ENCODE peak calls at places on chromosomes 3 and 15, in nine cellular contexts. P is epithelial cell of proximal tubule; D is RWPE1; V is neural crest cell; Y is activated CD8-positive, alpha-beta T cell treated with anti-CD3 and anti-CD28 coated beads for 36 hours; E is adrenal gland; Q is mammary epithelial cell; W is tibial nerve; F is stomach. G is an unnamed sample.

GRCh38 chr15:73681856-73682596 is 2.2 kb upstream of the CD276 start:
- DNase-seq in P (no peak), D (no peak), V (no peak), Y (no peak), E (no peak), Q (no peak), W (no peak), F (no peak), G (no peak)

GRCh38 chr3:127961963-127962362 is 46.9 kb downstream of the KBTBD12 start:
- DNase-seq in P (peak), D (peak), V (no peak), Y (no peak), E (no peak), Q (peak), W (no peak), F (peak), G (no peak)

GRCh38 chr3:138950006-138950644 is 3.1 kb downstream of the FOXL2NB start:
- DNase-seq in P (no peak), D (no peak), V (no peak), Y (peak), E (no peak), Q (no peak), W (no peak), F (no peak), G (peak)

GRCh38 chr15:77603616-77604406 is 28.9 kb downstream of the LINGO1 start:
- DNase-seq in P (no peak), D (no peak), V (no peak), Y (no peak), E (no peak), Q (no peak), W (no peak), F (no peak), G (no peak)

GRCh38 chr3:150469031-150469930 is 61.2 kb downstream of the TSC22D2 start:
- DNase-seq in P (peak), D (peak), V (no peak), Y (no peak), E (peak), Q (peak), W (no peak), F (no peak), G (no peak)

GRCh38 chr3:177196473-177197040 is 725 bp downstream of the TBL1XR1 start:
- DNase-seq in P (no peak), D (peak), V (peak), Y (peak), E (peak), Q (no peak), W (no peak), F (peak), G (peak)

GRCh38 chr3:69020424-69020823 is 6.9 kb upstream of the EOGT start:
- DNase-seq in P (no peak), D (no peak), V (no peak), Y (no peak), E (no peak), Q (no peak), W (no peak), F (no peak), G (no peak)

GRCh38 chr3:65439641-65440040 is 599.1 kb downstream of the MAGI1 start:
- DNase-seq in P (no peak), D (peak), V (peak), Y (peak), E (peak), Q (peak), W (no peak), F (peak), G (peak)

GRCh38 chr3:62378329-62378789 is 5.0 kb upstream of the FEZF2 start:
- DNase-seq in P (no peak), D (no peak), V (no peak), Y (no peak), E (no peak), Q (no peak), W (no peak), F (no peak), G (peak)

GRCh38 chr3:78666458-78666800 is 1101.4 kb downstream of the ROBO1 start:
- DNase-seq in P (no peak), D (peak), V (no peak), Y (no peak), E (no peak), Q (peak), W (no peak), F (no peak), G (no peak)
- TF ChIP-seq CTCF in P (no peak), D (no peak), V (no peak), Y (no peak), E (no peak), Q (no peak), W (no peak), F (no peak), G (no peak)

GRCh38 chr15:31390029-31390428 is 63.4 kb downstream of the KLF13 start:
- DNase-seq in P (no peak), D (no peak), V (no peak), Y (no peak), E (peak), Q (no peak), W (no peak), F (no peak), G (no peak)

GRCh38 chr15:31390777-31391486 is 64.3 kb downstream of the KLF13 start:
- DNase-seq in P (no peak), D (no peak), V (no peak), Y (no peak), E (peak), Q (no peak), W (no peak), F (no peak), G (no peak)

GRCh38 chr15:31393441-31394091 is 66.9 kb downstream of the KLF13 start:
- DNase-seq in P (no peak), D (no peak), V (no peak), Y (no peak), E (peak), Q (no peak), W (no peak), F (no peak), G (no peak)

GRCh38 chr15:31392761-31393401 is 66.2 kb downstream of the KLF13 start:
- DNase-seq in P (no peak), D (no peak), V (peak), Y (no peak), E (peak), Q (no peak), W (no peak), F (peak), G (no peak)

GRCh38 chr15:31391687-31392671 is 65.3 kb downstream of the KLF13 start:
- DNase-seq in P (no peak), D (peak), V (peak), Y (peak), E (peak), Q (peak), W (peak), F (peak), G (peak)
- TF ChIP-seq CTCF in P (no peak), D (no peak), V (no peak), Y (no peak), E (no peak), Q (no peak), W (no peak), F (no peak), G (no peak)

DNA sequence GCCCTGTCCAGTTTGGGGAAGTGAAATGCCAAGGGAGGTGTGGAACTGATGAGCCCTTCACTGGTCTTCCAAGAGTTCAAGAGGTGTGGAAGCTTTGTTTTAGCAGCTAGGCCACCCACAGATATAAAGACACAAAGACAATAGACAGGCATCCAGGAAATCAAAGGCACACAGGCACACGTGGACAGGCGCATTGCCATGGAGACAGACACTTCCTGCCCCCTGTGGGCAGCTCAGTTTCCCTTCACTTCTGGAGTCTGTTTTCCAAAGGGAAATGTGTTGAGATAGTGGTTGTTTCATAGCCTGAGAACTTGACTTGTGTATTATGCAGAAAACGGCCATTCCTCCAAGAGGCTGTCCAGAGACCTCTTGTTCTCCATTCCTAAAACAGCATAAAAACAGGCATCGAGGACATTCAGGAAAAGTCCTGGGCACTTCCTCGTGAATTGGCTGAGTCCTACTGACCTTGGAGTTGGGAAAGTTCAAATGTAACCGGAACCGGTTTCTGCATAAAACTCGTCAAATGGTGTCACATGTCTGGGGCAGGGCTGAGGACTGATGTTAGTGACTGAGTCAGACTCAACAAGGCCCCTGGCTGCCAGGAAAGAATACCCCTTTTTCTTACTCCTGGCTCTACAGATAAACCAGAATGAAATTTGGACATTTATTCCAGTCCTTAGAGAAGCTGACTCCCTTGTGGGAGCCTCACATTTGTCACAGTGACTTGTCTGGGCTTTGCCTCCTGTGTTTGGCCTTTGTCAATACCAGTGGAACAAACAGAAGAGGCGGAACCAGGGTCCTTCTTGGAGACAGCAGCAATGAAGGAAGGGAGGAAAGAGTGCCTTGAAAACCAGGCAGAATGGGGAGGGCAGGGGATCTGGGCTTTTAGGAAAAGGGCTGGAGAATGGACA is 1.3 kb downstream of the ALPK3 start:
- DNase-seq in P (no peak), D (no peak), V (peak), Y (peak), E (peak), Q (no peak), W (no peak), F (no peak), G (peak)
- TF ChIP-seq CTCF in P (no peak), D (no peak), V (no peak), Y (no peak), E (no peak), Q (no peak), W (no peak), F (no peak), G (no peak)

DNA sequence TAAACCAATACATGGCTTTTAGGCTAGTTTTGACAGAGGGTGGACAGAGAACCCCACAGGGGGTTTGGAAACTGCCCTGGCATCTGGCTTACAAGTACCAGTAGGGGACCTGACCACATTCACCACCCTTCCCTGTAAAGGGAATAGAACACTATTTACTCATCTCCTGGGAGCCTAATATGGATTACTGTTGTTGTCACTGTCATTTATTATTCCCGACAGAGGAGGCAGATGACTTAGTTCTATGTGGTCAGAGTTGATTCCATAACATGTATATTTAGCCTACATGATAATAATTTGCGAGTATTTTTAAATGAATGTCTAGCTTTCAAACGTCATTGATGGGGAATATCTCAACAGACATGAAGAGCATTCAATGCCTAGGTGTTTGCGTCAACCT is 15.9 kb downstream of the ZBTB38 start:
- DNase-seq in P (no peak), D (no peak), V (no peak), Y (no peak), E (no peak), Q (no peak), W (no peak), F (no peak), G (no peak)
- TF ChIP-seq CTCF in P (no peak), D (no peak), V (no peak), Y (no peak), E (no peak), Q (no peak), W (no peak), F (no peak), G (no peak)

GRCh38 chr15:47194718-47195117 is 522.6 kb upstream of the SEMA6D start:
- DNase-seq in P (no peak), D (peak), V (no peak), Y (no peak), E (no peak), Q (peak), W (no peak), F (no peak), G (no peak)
- TF ChIP-seq CTCF in P (peak), D (peak), V (peak), Y (no peak), E (no peak), Q (peak), W (no peak), F (no peak), G (no peak)

DNA sequence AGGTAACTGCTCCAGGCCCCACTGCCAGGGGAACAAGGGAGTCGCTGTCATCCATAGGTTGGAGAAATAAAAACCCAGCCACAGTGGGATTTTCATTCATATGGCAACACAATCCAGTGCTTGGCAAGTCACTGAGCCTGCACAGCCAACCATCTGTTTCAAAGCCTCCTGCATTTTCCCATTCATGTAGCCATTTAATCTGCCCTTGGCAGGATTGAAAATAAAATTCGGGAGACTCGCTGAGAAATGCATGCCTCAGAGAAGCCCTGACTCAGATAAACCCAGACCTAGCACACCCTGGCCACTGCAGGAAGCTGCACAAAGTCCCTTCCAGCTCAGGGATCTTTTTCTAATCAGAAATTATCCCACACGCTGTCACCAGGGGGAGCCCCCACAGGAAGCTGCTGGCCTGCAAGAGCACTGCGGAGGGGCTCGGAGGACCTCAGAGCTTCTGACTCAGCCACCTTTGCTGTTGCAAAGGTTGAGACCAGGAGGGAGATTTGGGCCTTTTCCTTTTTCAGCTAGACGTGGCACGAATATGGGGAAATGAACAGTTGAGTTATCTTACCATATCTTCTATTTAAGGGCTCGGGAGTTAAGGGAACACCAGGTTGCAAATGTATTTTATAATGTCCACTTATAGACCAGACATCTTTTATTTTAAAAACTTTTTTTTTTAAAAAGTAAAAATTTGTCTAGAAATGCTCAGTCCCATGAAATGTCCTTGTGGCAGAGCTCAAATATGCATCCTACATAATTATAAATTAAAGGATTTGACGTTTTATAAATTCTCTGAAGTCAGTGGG is 103.4 kb upstream of the VEPH1 start:
- DNase-seq in P (no peak), D (peak), V (peak), Y (peak), E (peak), Q (peak), W (peak), F (peak), G (peak)
- TF ChIP-seq CTCF in P (peak), D (peak), V (peak), Y (peak), E (peak), Q (peak), W (peak), F (peak), G (peak)

GRCh38 chr3:45507820-45508317 is 86.7 kb upstream of the LIMD1 start:
- DNase-seq in P (no peak), D (no peak), V (peak), Y (peak), E (no peak), Q (no peak), W (no peak), F (no peak), G (peak)
- TF ChIP-seq CTCF in P (peak), D (no peak), V (peak), Y (no peak), E (no peak), Q (no peak), W (peak), F (peak), G (peak)

GRCh38 chr15:57527382-57528091 is 64.2 kb upstream of the MYZAP start:
- DNase-seq in P (no peak), D (peak), V (peak), Y (peak), E (peak), Q (peak), W (peak), F (no peak), G (peak)
- TF ChIP-seq CTCF in P (peak), D (peak), V (peak), Y (peak), E (peak), Q (peak), W (peak), F (peak), G (peak)

GRCh38 chr15:80743189-80743833 is 35.9 kb upstream of the CEMIP start:
- DNase-seq in P (no peak), D (no peak), V (no peak), Y (no peak), E (no peak), Q (no peak), W (no peak), F (peak), G (no peak)
- TF ChIP-seq CTCF in P (no peak), D (no peak), V (no peak), Y (no peak), E (no peak), Q (no peak), W (no peak), F (no peak), G (no peak)

DNA sequence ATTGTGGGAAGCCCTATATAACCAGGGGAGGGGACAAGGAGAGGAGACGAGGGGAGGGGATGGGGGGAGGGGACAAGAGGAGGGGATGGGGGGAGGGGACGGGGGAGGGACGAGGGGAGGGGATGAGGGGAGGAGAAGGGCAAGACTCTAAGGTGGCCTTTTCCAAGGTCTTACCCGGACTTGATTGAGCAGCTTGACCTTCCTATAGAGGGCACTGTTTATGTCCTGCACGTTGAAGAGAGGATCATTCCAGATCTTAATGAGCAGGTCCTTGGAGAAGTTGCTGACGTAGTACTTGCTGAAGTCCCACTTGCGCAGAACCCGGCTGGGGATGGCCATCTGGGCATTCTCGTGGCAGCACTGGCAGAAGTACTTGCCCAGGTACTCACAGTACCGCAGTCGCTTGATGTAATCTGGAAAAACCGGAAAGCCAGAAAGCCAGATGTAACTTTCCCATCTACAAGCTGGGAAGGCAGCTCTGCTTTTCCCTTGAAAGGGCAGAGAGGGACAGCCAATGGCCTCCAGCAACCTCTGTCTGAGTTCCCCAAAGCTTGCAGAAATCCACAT is 55.7 kb downstream of the RUBCN start:
- DNase-seq in P (no peak), D (no peak), V (no peak), Y (no peak), E (no peak), Q (no peak), W (no peak), F (no peak), G (no peak)
- TF ChIP-seq CTCF in P (peak), D (no peak), V (no peak), Y (no peak), E (no peak), Q (no peak), W (no peak), F (no peak), G (no peak)